ENCODE peak calls at places on chromosomes 4 and X, in five cellular contexts. One of them, this sample, is unnamed.

GRCh38 chrX:139877710-139878414 is 55.0 kb downstream of the ATP11C start:
- DNase-seq in substantia nigra: no peak
- DNase-seq in AG09309: no peak
- DNase-seq in sciatic nerve: no peak
- DNase-seq in HT1080: peak
- DNase-seq in this sample: no peak

GRCh38 chrX:54551801-54552200 is 21.8 kb downstream of the GNL3L start:
- DNase-seq in substantia nigra: no peak
- DNase-seq in AG09309: no peak
- DNase-seq in HT1080: no peak
- DNase-seq in sciatic nerve: no peak
- DNase-seq in this sample: no peak

GRCh38 chr4:106312377-106312776 is 3.6 kb downstream of the TBCK start:
- DNase-seq in substantia nigra: no peak
- DNase-seq in sciatic nerve: no peak
- DNase-seq in HT1080: no peak
- DNase-seq in AG09309: peak
- DNase-seq in this sample: peak

GRCh38 chr4:75654905-75655304 is 18.3 kb downstream of the G3BP2 start:
- DNase-seq in HT1080: no peak
- DNase-seq in substantia nigra: no peak
- DNase-seq in sciatic nerve: no peak
- DNase-seq in AG09309: no peak
- DNase-seq in this sample: no peak

GRCh38 chr4:89056953-89057398 is at the start of gene FAM13A:
- DNase-seq in sciatic nerve: peak
- DNase-seq in AG09309: peak
- DNase-seq in HT1080: peak
- DNase-seq in substantia nigra: no peak
- DNase-seq in this sample: peak

GRCh38 chr4:84967292-84967651 is 782 bp upstream of the WDFY3 start:
- DNase-seq in AG09309: no peak
- DNase-seq in sciatic nerve: no peak
- DNase-seq in HT1080: no peak
- DNase-seq in substantia nigra: no peak
- DNase-seq in this sample: no peak

GRCh38 chrX:38939067-38939466 is 137.8 kb downstream of the MID1IP1 start:
- DNase-seq in AG09309: no peak
- DNase-seq in HT1080: peak
- DNase-seq in substantia nigra: no peak
- DNase-seq in sciatic nerve: no peak
- DNase-seq in this sample: no peak

GRCh38 chr4:1026115-1026514 is 14.7 kb downstream of the FGFRL1 start:
- DNase-seq in HT1080: no peak
- DNase-seq in sciatic nerve: no peak
- DNase-seq in substantia nigra: no peak
- DNase-seq in AG09309: no peak
- DNase-seq in this sample: no peak

GRCh38 chrX:104193485-104193884 is 27.2 kb downstream of the FAM199X start:
- DNase-seq in HT1080: no peak
- DNase-seq in substantia nigra: no peak
- DNase-seq in sciatic nerve: no peak
- DNase-seq in AG09309: no peak
- DNase-seq in this sample: no peak

GRCh38 chrX:148380107-148380506 is 120.3 kb upstream of the AFF2 start:
- DNase-seq in sciatic nerve: no peak
- DNase-seq in HT1080: peak
- DNase-seq in substantia nigra: no peak
- DNase-seq in AG09309: no peak
- DNase-seq in this sample: no peak

GRCh38 chr4:111562811-111563210 is 582.4 kb upstream of the FAM241A start:
- DNase-seq in HT1080: peak
- DNase-seq in sciatic nerve: no peak
- DNase-seq in substantia nigra: no peak
- DNase-seq in AG09309: no peak
- DNase-seq in this sample: peak

GRCh38 chr4:24686866-24687672 is 102.7 kb upstream of the DHX15 start:
- DNase-seq in substantia nigra: no peak
- DNase-seq in HT1080: peak
- DNase-seq in sciatic nerve: no peak
- DNase-seq in AG09309: no peak
- DNase-seq in this sample: peak

GRCh38 chr4:173415885-173416658 is 17.2 kb upstream of the SCRG1 start:
- DNase-seq in AG09309: no peak
- DNase-seq in HT1080: no peak
- DNase-seq in sciatic nerve: no peak
- DNase-seq in substantia nigra: no peak
- DNase-seq in this sample: no peak

GRCh38 chr4:11106190-11106589 is 322.5 kb downstream of the HS3ST1 start:
- DNase-seq in substantia nigra: no peak
- DNase-seq in sciatic nerve: no peak
- DNase-seq in HT1080: peak
- DNase-seq in AG09309: no peak
- DNase-seq in this sample: no peak

GRCh38 chrX:113124693-113125092 is 284.1 kb upstream of the AMOT start:
- DNase-seq in AG09309: no peak
- DNase-seq in sciatic nerve: no peak
- DNase-seq in substantia nigra: no peak
- DNase-seq in HT1080: no peak
- DNase-seq in this sample: no peak

GRCh38 chrX:24145340-24146186 is 4.0 kb upstream of the ZFX start:
- DNase-seq in HT1080: peak
- DNase-seq in substantia nigra: no peak
- DNase-seq in AG09309: peak
- DNase-seq in sciatic nerve: no peak
- DNase-seq in this sample: peak

GRCh38 chr4:89109841-89110540 is 1.3 kb upstream of the TIGD2 start:
- DNase-seq in AG09309: no peak
- DNase-seq in substantia nigra: no peak
- DNase-seq in HT1080: no peak
- DNase-seq in sciatic nerve: no peak
- DNase-seq in this sample: no peak

GRCh38 chr4:38189445-38189844 is 229.2 kb downstream of the PTTG2 start:
- DNase-seq in HT1080: peak
- DNase-seq in substantia nigra: no peak
- DNase-seq in AG09309: peak
- DNase-seq in sciatic nerve: no peak
- DNase-seq in this sample: peak

GRCh38 chr4:26372525-26373172 is 51.8 kb downstream of the RBPJ start:
- DNase-seq in substantia nigra: no peak
- DNase-seq in sciatic nerve: no peak
- DNase-seq in AG09309: no peak
- DNase-seq in HT1080: peak
- DNase-seq in this sample: no peak

GRCh38 chr4:94332983-94333590 is 9.5 kb downstream of the HPGDS start:
- DNase-seq in substantia nigra: no peak
- DNase-seq in HT1080: no peak
- DNase-seq in sciatic nerve: no peak
- DNase-seq in AG09309: no peak
- DNase-seq in this sample: no peak

GRCh38 chr4:113445286-113445685 is 316.3 kb downstream of the CAMK2D start:
- DNase-seq in sciatic nerve: peak
- DNase-seq in substantia nigra: no peak
- DNase-seq in HT1080: peak
- DNase-seq in AG09309: peak
- DNase-seq in this sample: peak

GRCh38 chrX:24575496-24575895 is 71.7 kb downstream of the PCYT1B start:
- DNase-seq in HT1080: no peak
- DNase-seq in sciatic nerve: no peak
- DNase-seq in substantia nigra: no peak
- DNase-seq in AG09309: no peak
- DNase-seq in this sample: no peak

GRCh38 chr4:152255437-152255836 is 280.5 kb downstream of the FBXW7 start:
- DNase-seq in sciatic nerve: no peak
- DNase-seq in AG09309: no peak
- DNase-seq in substantia nigra: no peak
- DNase-seq in HT1080: peak
- DNase-seq in this sample: peak

GRCh38 chr4:4457803-4458550 is 71.1 kb downstream of the NSG1 start:
- DNase-seq in AG09309: no peak
- DNase-seq in HT1080: peak
- DNase-seq in sciatic nerve: no peak
- DNase-seq in substantia nigra: no peak
- DNase-seq in this sample: no peak

GRCh38 chr4:10003666-10004065 is 17.6 kb downstream of the SLC2A9 start:
- DNase-seq in sciatic nerve: no peak
- DNase-seq in substantia nigra: no peak
- DNase-seq in HT1080: no peak
- DNase-seq in AG09309: no peak
- DNase-seq in this sample: no peak

GRCh38 chrX:64570204-64570603 is 175.0 kb upstream of the MTMR8 start:
- DNase-seq in sciatic nerve: no peak
- DNase-seq in substantia nigra: no peak
- DNase-seq in AG09309: no peak
- DNase-seq in HT1080: no peak
- DNase-seq in this sample: no peak

GRCh38 chr4:112817933-112818921 is 181.3 kb downstream of the LARP7 start:
- DNase-seq in substantia nigra: peak
- DNase-seq in AG09309: peak
- DNase-seq in HT1080: peak
- DNase-seq in sciatic nerve: peak
- DNase-seq in this sample: peak

GRCh38 chr4:55175779-55176231 is 50.4 kb upstream of the KDR start:
- DNase-seq in HT1080: peak
- DNase-seq in sciatic nerve: no peak
- DNase-seq in AG09309: no peak
- DNase-seq in substantia nigra: no peak
- DNase-seq in this sample: peak

GRCh38 chrX:109920868-109921267 is 82.0 kb upstream of the TMEM164 start:
- DNase-seq in substantia nigra: no peak
- DNase-seq in HT1080: no peak
- DNase-seq in sciatic nerve: no peak
- DNase-seq in AG09309: no peak
- DNase-seq in this sample: no peak

GRCh38 chrX:153774576-153775292 is 6.1 kb upstream of the SRPK3 start:
- DNase-seq in HT1080: no peak
- DNase-seq in sciatic nerve: no peak
- DNase-seq in AG09309: no peak
- DNase-seq in substantia nigra: no peak
- DNase-seq in this sample: no peak

GRCh38 chr4:48108309-48109073 is 25.6 kb downstream of the TXK start:
- DNase-seq in substantia nigra: no peak
- DNase-seq in HT1080: no peak
- DNase-seq in AG09309: no peak
- DNase-seq in sciatic nerve: no peak
- DNase-seq in this sample: no peak

GRCh38 chr4:125016892-125017299 is 297.9 kb upstream of the FAT4 start:
- DNase-seq in substantia nigra: no peak
- DNase-seq in AG09309: no peak
- DNase-seq in sciatic nerve: no peak
- DNase-seq in HT1080: no peak
- DNase-seq in this sample: no peak

This sample was measured in HS-5.